ENCODE peak calls at places on chromosome 14, in nine cellular contexts. A is PC-3; K is CD4-positive, CD25-positive, alpha-beta regulatory T cell; I is A673; V is body of pancreas; Q is cardiac muscle cell; J is left ventricle myocardium inferior; F is aorta; R is esophagus muscularis mucosa. U is an unnamed sample.

GRCh38 chr14:22268875-22269274 is 320.1 kb downstream of the DAD1 start:
- DNase-seq in A (peak; percentile 98), K (no peak), I (peak; percentile 40), V (no peak), Q (peak; percentile 9), J (no peak), F (no peak), R (no peak), U (peak; percentile 68)

GRCh38 chr14:21019377-21019776 is 5.5 kb downstream of the NDRG2 start:
- DNase-seq in A (no peak), K (no peak), I (no peak), V (no peak), Q (no peak), J (no peak), F (no peak), R (no peak), U (no peak)

GRCh38 chr14:91047174-91047753 is 13.2 kb downstream of the RPS6KA5 start:
- DNase-seq in A (no peak), K (no peak), I (peak; percentile 29), V (no peak), Q (no peak), J (no peak), F (no peak), R (no peak), U (no peak)

GRCh38 chr14:44895716-44896115 is 66.0 kb downstream of the KLHL28 start:
- DNase-seq in A (peak; percentile 22), K (no peak), I (no peak), V (no peak), Q (peak; percentile 41), J (no peak), F (no peak), R (no peak), U (no peak)

GRCh38 chr14:21098134-21098891 is at the start of gene ZNF219:
- DNase-seq in A (peak; percentile 15), K (peak; percentile 46), I (peak; percentile 77), V (peak; percentile 64), Q (peak; percentile 61), J (peak; percentile 74), F (peak; percentile 87), R (no peak), U (no peak)

GRCh38 chr14:51395361-51395849 is 155.4 kb downstream of the TMX1 start:
- DNase-seq in A (peak; percentile 71), K (no peak), I (no peak), V (peak; percentile 22), Q (peak; percentile 84), J (peak; percentile 65), F (no peak), R (no peak), U (peak; percentile 97)

GRCh38 chr14:71300474-71301359 is 393.5 kb downstream of the PCNX1 start:
- DNase-seq in A (peak; percentile 33), K (no peak), I (no peak), V (no peak), Q (peak; percentile 63), J (no peak), F (no peak), R (no peak), U (no peak)

GRCh38 chr14:37251778-37252177 is 54.0 kb downstream of the MIPOL1 start:
- DNase-seq in A (peak; percentile 40), K (no peak), I (no peak), V (no peak), Q (no peak), J (no peak), F (no peak), R (no peak), U (no peak)

GRCh38 chr14:56964885-56965284 is 154.6 kb upstream of the OTX2 start:
- DNase-seq in A (no peak), K (no peak), I (no peak), V (no peak), Q (no peak), J (no peak), F (no peak), R (no peak), U (no peak)

GRCh38 chr14:56963381-56963780 is 153.1 kb upstream of the OTX2 start:
- DNase-seq in A (no peak), K (no peak), I (no peak), V (no peak), Q (no peak), J (no peak), F (no peak), R (no peak), U (no peak)

GRCh38 chr14:56959869-56960268 is 149.6 kb upstream of the OTX2 start:
- DNase-seq in A (no peak), K (no peak), I (no peak), V (no peak), Q (no peak), J (no peak), F (no peak), R (no peak), U (no peak)

DNA sequence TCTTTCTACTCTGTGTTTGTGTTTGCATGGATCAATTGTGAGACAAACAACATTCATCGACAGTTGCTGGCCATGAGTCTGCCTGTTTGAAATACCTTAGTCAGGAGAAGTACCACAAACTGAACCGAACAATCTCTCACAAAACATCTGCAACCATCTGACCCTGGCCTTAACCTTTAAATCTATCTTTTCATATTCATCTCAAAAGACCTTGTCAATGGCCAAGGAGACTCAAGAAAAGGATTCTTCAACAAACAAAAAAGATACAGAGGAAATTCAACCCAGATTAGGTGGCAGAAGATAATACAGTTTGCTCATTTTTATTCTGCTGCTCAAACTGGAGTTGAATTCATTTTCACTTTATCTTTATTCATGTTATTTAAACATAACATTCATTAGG is 152.2 kb upstream of the OTX2 start:
- DNase-seq in A (no peak), K (no peak), I (no peak), V (no peak), Q (no peak), J (no peak), F (no peak), R (no peak), U (no peak)
- H3K4me1 ChIP-seq in A (no peaks in the 10 kb centered on the region), K (no peaks in the 10 kb centered on the region), I (no peaks in the 10 kb centered on the region), V (no peaks in the 10 kb centered on the region), Q (no peaks in the 10 kb centered on the region), J (no peaks in the 10 kb centered on the region), F (no peaks in the 10 kb centered on the region), R (no peaks in the 10 kb centered on the region), U (no peaks in the 10 kb centered on the region)

DNA sequence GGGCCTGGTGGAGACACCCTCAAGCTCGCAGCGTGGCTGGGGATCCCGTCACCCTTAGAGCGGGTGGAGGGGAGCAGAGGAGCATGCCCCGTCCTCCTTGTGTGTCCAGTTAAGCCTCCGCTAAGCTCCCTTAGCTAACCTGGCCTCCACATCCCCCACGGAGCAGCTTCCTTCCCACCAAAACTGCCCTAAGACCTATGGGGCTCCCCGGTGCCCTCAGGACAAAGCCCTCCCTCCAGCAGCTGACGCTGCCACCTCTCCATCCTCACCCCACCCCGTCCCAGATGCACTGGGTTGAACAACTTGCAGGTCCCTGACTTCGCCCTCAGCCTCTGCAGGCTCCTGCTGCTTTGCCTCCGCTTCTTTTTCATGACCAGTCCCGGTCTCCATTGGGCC is 4.0 kb downstream of the AHNAK2 start:
- DNase-seq in A (no peak), K (no peak), I (no peak), V (no peak), Q (no peak), J (peak; percentile 9), F (no peak), R (no peak), U (no peak)
- H3K4me1 ChIP-seq in A (peaks cover 84% of the 10 kb centered on the region), K (peaks cover 15% of the 10 kb centered on the region), I (peaks cover 12% of the 10 kb centered on the region), V (peaks cover 72% of the 10 kb centered on the region), Q (peaks cover 4% of the 10 kb centered on the region), J (peaks cover 81% of the 10 kb centered on the region), F (no peaks in the 10 kb centered on the region), R (peaks cover 99% of the 10 kb centered on the region), U (peaks cover 59% of the 10 kb centered on the region)

DNA sequence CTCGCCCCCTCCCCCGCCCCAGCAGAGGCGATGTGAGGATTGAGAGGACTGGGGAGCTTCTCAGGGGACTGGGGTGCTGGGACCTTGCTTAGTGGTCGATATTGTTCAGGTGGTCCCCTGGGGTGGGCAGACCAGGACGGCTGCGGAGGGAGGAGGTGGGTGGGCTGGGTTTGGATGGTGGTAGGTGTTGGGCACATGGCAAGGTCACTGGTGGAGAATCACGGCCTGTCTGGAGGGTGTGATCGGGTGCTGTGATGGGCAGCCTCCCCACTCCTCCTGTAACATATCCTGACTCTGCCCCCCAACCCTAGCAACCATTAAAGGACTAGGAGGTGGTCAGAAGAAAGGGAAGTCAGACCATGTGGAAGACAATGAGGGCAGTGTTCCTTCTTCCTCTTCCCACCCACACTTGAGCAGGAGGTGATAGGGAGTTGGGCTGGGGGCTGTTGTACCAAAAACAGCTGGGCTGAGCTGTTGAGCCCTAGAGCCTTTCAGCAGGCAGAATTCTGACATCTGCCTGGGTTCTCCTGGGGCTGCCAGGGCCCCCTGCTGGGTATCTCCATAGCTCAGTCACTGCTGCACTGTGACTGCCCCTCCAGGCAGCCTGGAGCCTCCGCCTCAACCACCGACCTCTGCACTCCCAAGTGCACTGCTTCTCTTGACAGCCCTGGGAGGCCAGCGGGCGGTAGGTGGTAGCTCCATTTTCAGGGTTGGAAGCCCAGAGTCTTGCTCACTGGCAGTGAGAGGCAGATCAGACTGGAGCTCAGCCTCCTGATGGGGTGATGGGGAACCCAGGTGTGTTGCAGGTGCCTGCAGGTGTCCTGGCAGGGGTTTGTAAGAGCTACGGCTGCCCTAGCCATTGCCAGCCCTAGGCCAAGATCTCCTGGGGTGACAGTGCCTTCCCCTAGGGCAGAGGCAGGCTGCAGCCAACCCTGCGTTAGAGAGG is 15.3 kb downstream of the VASH1 start:
- DNase-seq in A (peak; percentile 18), K (no peak), I (peak; percentile 36), V (no peak), Q (no peak), J (no peak), F (peak; percentile 71), R (no peak), U (no peak)
- H3K4me1 ChIP-seq in A (peaks cover 11% of the 10 kb centered on the region), K (no peaks in the 10 kb centered on the region), I (no peaks in the 10 kb centered on the region), V (peaks cover 17% of the 10 kb centered on the region), Q (peaks cover 18% of the 10 kb centered on the region), J (peaks cover 76% of the 10 kb centered on the region), F (no peaks in the 10 kb centered on the region), R (peaks cover 30% of the 10 kb centered on the region), U (peaks cover 14% of the 10 kb centered on the region)

GRCh38 chr14:75547552-75548250 is 25.4 kb downstream of the BATF start:
- DNase-seq in A (no peak), K (no peak), I (no peak), V (no peak), Q (no peak), J (no peak), F (no peak), R (no peak), U (no peak)

GRCh38 chr14:75548544-75548943 is 26.3 kb downstream of the BATF start:
- DNase-seq in A (peak; percentile 17), K (no peak), I (no peak), V (peak; percentile 18), Q (peak; percentile 83), J (no peak), F (no peak), R (no peak), U (no peak)

GRCh38 chr14:75543786-75544185 is 21.5 kb downstream of the BATF start:
- DNase-seq in A (no peak), K (no peak), I (no peak), V (no peak), Q (no peak), J (no peak), F (no peak), R (no peak), U (no peak)

GRCh38 chr14:75543258-75543657 is 21.0 kb downstream of the BATF start:
- DNase-seq in A (no peak), K (no peak), I (no peak), V (no peak), Q (no peak), J (no peak), F (no peak), R (no peak), U (no peak)

DNA sequence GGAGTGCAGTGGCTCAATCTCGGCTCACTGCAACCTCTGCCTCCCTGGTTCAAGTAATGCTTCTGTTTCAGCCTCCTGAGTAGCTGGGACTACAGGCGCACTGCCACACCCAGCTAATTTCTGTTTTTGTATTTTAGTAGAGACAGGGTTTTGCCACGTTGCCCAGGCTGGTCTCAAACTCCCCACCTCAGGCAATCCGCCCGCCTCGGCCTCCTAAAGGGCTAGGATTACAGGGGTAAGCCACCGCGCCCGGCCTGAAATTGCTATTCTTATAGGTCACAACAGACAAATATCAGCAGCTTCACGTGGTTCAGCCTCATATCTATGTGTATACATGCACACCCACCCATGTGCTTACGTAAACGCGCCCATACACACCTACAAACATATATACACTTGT is 23.6 kb downstream of the BATF start:
- DNase-seq in A (no peak), K (no peak), I (no peak), V (no peak), Q (no peak), J (no peak), F (no peak), R (no peak), U (no peak)
- H3K4me1 ChIP-seq in A (no peaks in the 10 kb centered on the region), K (peaks cover 50% of the 10 kb centered on the region), I (no peaks in the 10 kb centered on the region), V (no peaks in the 10 kb centered on the region), Q (no peaks in the 10 kb centered on the region), J (no peaks in the 10 kb centered on the region), F (no peaks in the 10 kb centered on the region), R (peaks cover 6% of the 10 kb centered on the region), U (no peaks in the 10 kb centered on the region)

U was measured in keratinocyte.